ENCODE peak calls at places on chromosomes 11 and 22, in seven cellular contexts. O is neuronal stem cell, K is spleen, Z is IMR-90, I is cardiac fibroblast, V is astrocyte of the spinal cord, R is astrocyte of the cerebellum. X is an unnamed sample.

GRCh38 chr22:43853328-43853931 is 8.9 kb downstream of the SULT4A1 start:
- DNase-seq in R (no peak), K (peak), O (no peak), V (no peak), Z (no peak), I (no peak), X (no peak)

GRCh38 chr11:37264060-37264459 is 666.0 kb upstream of the RAG2 start:
- DNase-seq in K (no peak), I (peak), Z (no peak), O (no peak), V (no peak), R (no peak), X (no peak)

GRCh38 chr11:57155838-57156583 is 25.7 kb upstream of the LRRC55 start:
- DNase-seq in K (no peak), V (no peak), O (peak), I (no peak), Z (no peak), R (no peak), X (no peak)

GRCh38 chr22:19168088-19168890 is 10.2 kb downstream of the SLC25A1 start:
- DNase-seq in V (no peak), R (no peak), K (no peak), I (no peak), Z (no peak), O (no peak), X (no peak)

GRCh38 chr11:116052603-116053537 is 548.7 kb upstream of the CADM1 start:
- DNase-seq in Z (no peak), V (no peak), R (no peak), O (peak), K (no peak), I (no peak), X (no peak)

GRCh38 chr11:112318661-112319060 is 58.0 kb upstream of the PLET1 start:
- DNase-seq in K (no peak), I (no peak), R (no peak), Z (no peak), O (no peak), V (no peak), X (no peak)

GRCh38 chr11:46006418-46007070 is 84.1 kb downstream of the LARGE2 start:
- DNase-seq in Z (peak), K (no peak), V (peak), R (peak), I (peak), O (peak), X (peak)

GRCh38 chr22:46614070-46614931 is 5.9 kb upstream of the GRAMD4 start:
- DNase-seq in R (no peak), K (peak), O (no peak), Z (no peak), I (no peak), V (no peak), X (no peak)

GRCh38 chr22:19974935-19975706 is 33.5 kb upstream of the TXNRD2 start:
- DNase-seq in Z (no peak), K (no peak), O (no peak), R (no peak), I (peak), V (no peak), X (no peak)

GRCh38 chr22:38415561-38416321 is 39.3 kb downstream of the KCNJ4 start:
- DNase-seq in K (peak), Z (no peak), I (no peak), V (no peak), R (no peak), O (no peak), X (no peak)

GRCh38 chr11:86174101-86175046 is 70.2 kb upstream of the EED start:
- DNase-seq in Z (peak), O (no peak), K (no peak), I (peak), V (peak), R (peak), X (peak)

GRCh38 chr22:19292262-19293230 is 1.0 kb upstream of the CLTCL1 start:
- DNase-seq in O (no peak), K (peak), I (peak), R (no peak), V (no peak), Z (no peak), X (no peak)

GRCh38 chr11:46363031-46363407 is 15.8 kb downstream of the DGKZ start:
- DNase-seq in V (peak), K (peak), Z (peak), I (peak), O (no peak), R (no peak), X (no peak)

GRCh38 chr22:46864314-46865051 is 102.0 kb downstream of the TBC1D22A start:
- DNase-seq in R (no peak), O (no peak), V (no peak), K (no peak), Z (no peak), I (no peak), X (no peak)

GRCh38 chr11:120031612-120032600 is 106.0 kb downstream of the TRIM29 start:
- DNase-seq in O (no peak), I (no peak), Z (no peak), V (no peak), R (no peak), K (no peak), X (no peak)

GRCh38 chr11:62546244-62546936 is at the start of gene AHNAK:
- DNase-seq in Z (peak), K (peak), R (no peak), O (peak), V (peak), I (peak), X (no peak)

GRCh38 chr22:46203590-46203980 is 46.5 kb downstream of the CDPF1 start:
- DNase-seq in R (no peak), I (no peak), V (no peak), O (no peak), K (no peak), Z (no peak), X (no peak)

GRCh38 chr22:28108851-28109250 is 189.8 kb upstream of the PITPNB start:
- DNase-seq in V (no peak), K (no peak), Z (no peak), R (no peak), I (no peak), O (no peak), X (no peak)

GRCh38 chr22:45863981-45864751 is 112.8 kb downstream of the WNT7B start:
- DNase-seq in Z (peak), O (peak), R (peak), V (peak), I (peak), K (peak), X (no peak)

GRCh38 chr22:19760652-19761002 is at the start of gene TBX1:
- DNase-seq in O (no peak), Z (no peak), V (no peak), I (no peak), R (no peak), K (no peak), X (no peak)

GRCh38 chr22:50261615-50262459 is at the start of gene MAPK12:
- DNase-seq in I (no peak), R (no peak), O (peak), K (no peak), V (no peak), Z (no peak), X (no peak)

GRCh38 chr11:131305005-131305404 is 65.4 kb upstream of the NTM start:
- DNase-seq in Z (peak), R (no peak), V (peak), I (no peak), O (no peak), K (no peak), X (no peak)

GRCh38 chr11:18706330-18707243 is 8.0 kb downstream of the TMEM86A start:
- DNase-seq in K (peak), R (no peak), Z (no peak), O (no peak), I (no peak), V (no peak), X (no peak)

GRCh38 chr11:47259178-47259977 is 1.6 kb downstream of the NR1H3 start:
- DNase-seq in O (no peak), Z (peak), R (no peak), V (peak), K (peak), I (peak), X (no peak)

GRCh38 chr22:30948930-30949342 is 19.6 kb downstream of the MORC2 start:
- DNase-seq in V (peak), I (peak), O (no peak), K (no peak), R (no peak), Z (peak), X (no peak)

GRCh38 chr22:36921309-36922096 is 8.1 kb downstream of the CSF2RB start:
- DNase-seq in K (peak), I (no peak), Z (no peak), V (no peak), O (no peak), R (no peak), X (no peak)

GRCh38 chr11:103862049-103862826 is 174.2 kb upstream of the DDI1 start:
- DNase-seq in R (no peak), V (no peak), Z (no peak), O (no peak), I (no peak), K (no peak), X (no peak)

GRCh38 chr22:49962751-49963646 is 2.4 kb downstream of the PIM3 start:
- DNase-seq in R (no peak), O (no peak), I (no peak), K (peak), Z (no peak), V (no peak), X (no peak)

GRCh38 chr11:116909245-116909644 is 71.8 kb upstream of the APOA1 start:
- DNase-seq in Z (no peak), I (no peak), V (no peak), R (no peak), K (no peak), O (no peak), X (no peak)

GRCh38 chr11:16293204-16293681 is 63.1 kb downstream of the SOX6 start:
- DNase-seq in K (no peak), R (no peak), V (no peak), O (no peak), I (no peak), Z (peak), X (peak)

GRCh38 chr22:44620129-44620840 is 81.7 kb upstream of the PRR5 start:
- DNase-seq in O (peak), V (peak), Z (peak), I (peak), R (peak), K (peak), X (no peak)

GRCh38 chr11:121445071-121445768 is 6.9 kb upstream of the SORL1 start:
- DNase-seq in R (no peak), Z (no peak), V (no peak), I (no peak), O (no peak), K (no peak), X (no peak)

GRCh38 chr22:50292643-50293440 is 14.6 kb downstream of the PLXNB2 start:
- DNase-seq in V (no peak), Z (no peak), O (no peak), R (no peak), K (no peak), I (no peak), X (no peak)

GRCh38 chr11:15157181-15157580 is 42.5 kb downstream of the INSC start:
- DNase-seq in Z (peak), V (peak), I (peak), O (no peak), K (no peak), R (peak), X (peak)
- H3K4me3 ChIP-seq in Z (no peak), V (no peak), I (no peak), O (no peak), K (no peak), R (no peak), X (no peak)

DNA sequence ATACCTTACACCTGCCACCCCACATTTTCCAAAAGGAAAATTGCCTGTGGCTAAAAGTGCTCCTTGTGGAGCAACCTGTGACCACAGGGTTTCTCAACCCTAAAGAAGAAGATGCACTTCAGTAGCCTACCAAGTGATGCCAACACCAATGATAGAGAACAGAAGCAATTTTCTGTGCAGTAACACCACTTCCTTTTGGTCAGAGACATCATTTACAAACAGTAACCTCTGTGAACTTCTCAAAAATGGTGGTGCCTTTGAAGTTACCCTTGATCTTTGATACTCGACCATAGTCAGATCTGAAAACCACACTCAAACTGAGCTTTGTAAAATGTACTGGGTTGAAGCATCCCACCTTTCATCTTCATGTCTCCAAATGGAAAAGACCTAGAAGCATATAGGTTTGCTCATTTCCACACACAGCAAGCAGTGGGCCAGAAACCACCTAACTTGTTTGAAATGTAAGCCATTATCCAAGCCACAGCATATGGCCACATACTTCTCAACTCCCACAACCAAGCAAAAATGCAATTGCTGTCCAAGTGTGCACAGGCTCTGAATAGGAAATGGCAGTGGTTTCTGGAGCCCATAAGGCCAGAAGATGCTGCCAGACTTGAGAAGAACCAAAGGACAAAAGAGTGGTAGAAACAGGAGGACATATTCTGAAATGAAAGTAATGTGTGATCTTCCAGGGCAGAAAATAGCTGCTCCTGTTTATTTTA is 24.3 kb downstream of the MPPED2 start:
- DNase-seq in O (no peak), Z (peak), I (no peak), K (no peak), V (peak), R (peak), X (no peak)
- H3K4me3 ChIP-seq in O (no peak), Z (no peak), I (no peak), K (no peak), V (no peak), R (no peak), X (no peak)

GRCh38 chr11:27467181-27467913 is 5.2 kb downstream of the LGR4 start:
- DNase-seq in K (no peak), V (no peak), Z (no peak), O (no peak), R (no peak), I (no peak), X (peak)

GRCh38 chr11:27469333-27469680 is 3.3 kb downstream of the LGR4 start:
- DNase-seq in O (no peak), Z (no peak), K (no peak), R (no peak), I (no peak), V (no peak), X (no peak)

GRCh38 chr11:27468209-27468608 is 4.4 kb downstream of the LGR4 start:
- DNase-seq in O (no peak), K (no peak), I (peak), Z (peak), V (peak), R (peak), X (peak)

GRCh38 chr11:27470166-27470565 is 2.4 kb downstream of the LGR4 start:
- DNase-seq in R (no peak), I (no peak), Z (no peak), V (no peak), O (no peak), K (no peak), X (no peak)

GRCh38 chr11:27468643-27469332 is 3.8 kb downstream of the LGR4 start:
- DNase-seq in R (no peak), I (peak), K (no peak), Z (peak), O (no peak), V (peak), X (peak)
- H3K4me3 ChIP-seq in R (peak), I (peak), K (peak), Z (no peak), O (no peak), V (no peak), X (peak)

DNA sequence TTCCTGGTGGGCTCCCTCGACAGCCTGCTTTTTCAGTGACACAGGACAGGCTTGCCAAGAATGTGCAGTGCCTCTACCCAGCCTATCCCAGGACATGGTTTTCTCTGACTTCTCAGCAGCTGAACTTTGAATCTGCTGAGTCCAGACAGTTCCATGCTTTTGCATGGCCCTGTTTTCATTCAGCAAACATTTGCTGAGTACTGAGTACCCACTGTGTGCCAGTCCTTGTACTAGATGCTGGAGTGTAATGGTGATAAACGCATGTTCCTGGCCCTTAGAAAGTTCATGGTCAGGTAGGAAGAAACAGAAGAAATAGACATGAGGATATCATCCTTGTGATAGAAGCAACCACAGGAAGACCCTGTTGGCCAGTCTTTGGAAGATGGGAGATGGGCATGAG is 3.5 kb downstream of the STX3 start:
- DNase-seq in O (no peak), K (no peak), Z (no peak), R (no peak), I (no peak), V (no peak), X (no peak)
- H3K4me3 ChIP-seq in O (no peak), K (no peak), Z (no peak), R (no peak), I (no peak), V (no peak), X (no peak)

DNA sequence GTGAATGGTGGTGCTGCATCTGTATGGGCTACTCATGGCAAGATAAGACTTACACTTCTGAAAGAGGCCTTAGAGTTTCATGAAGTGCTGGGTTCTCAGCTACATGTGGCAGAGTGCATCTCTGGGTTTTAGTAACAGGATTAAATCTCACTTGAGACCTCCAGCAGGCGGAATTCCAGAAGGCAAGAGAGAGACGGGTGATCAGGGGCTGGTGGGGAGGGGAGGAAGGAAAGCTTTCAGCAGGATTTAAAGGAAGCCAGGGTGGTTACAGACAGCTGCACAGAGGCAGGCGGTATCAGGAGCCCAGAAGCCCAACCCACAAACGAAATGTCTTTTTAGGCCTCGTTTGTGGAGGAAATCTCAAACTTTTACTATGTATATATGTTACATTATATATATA is 56.2 kb upstream of the CD82 start:
- DNase-seq in Z (no peak), O (peak), R (no peak), V (no peak), I (no peak), K (no peak), X (no peak)
- H3K4me3 ChIP-seq in Z (no peak), O (no peak), R (no peak), V (no peak), I (no peak), K (no peak), X (no peak)